ENCODE peak calls at places on chromosomes 13 and 19, in ten cellular contexts. X, L, Q, I, D, O, R, H, S and N are unnamed samples.

GRCh38 chr13:45063261-45063870 is 56.9 kb upstream of the GTF2F2 start:
- DNase-seq in X (no peak), L (no peak), Q (no peak), I (no peak), D (no peak), O (peak; percentile 90), R (no peak), H (no peak), S (no peak), N (no peak)

GRCh38 chr13:48403151-48403631 is 9.7 kb downstream of the LPAR6 start:
- DNase-seq in X (no peak), L (no peak), Q (no peak), I (no peak), D (no peak), O (peak; percentile 62), R (no peak), H (no peak), S (no peak), N (no peak)

GRCh38 chr19:2775556-2776430 is 7.3 kb downstream of the SGTA start:
- DNase-seq in X (peak; percentile 45), L (peak; percentile 73), Q (no peak), I (no peak), D (peak; percentile 54), O (no peak), R (peak; percentile 88), H (no peak), S (peak; percentile 65), N (peak; percentile 40)

GRCh38 chr13:109158383-109158782 is 529.0 kb downstream of the MYO16 start:
- DNase-seq in X (no peak), L (no peak), Q (no peak), I (no peak), D (no peak), O (no peak), R (no peak), H (no peak), S (no peak), N (no peak)

GRCh38 chr19:16660763-16661479 is at the start of gene TMEM38A:
- DNase-seq in X (peak; percentile 51), L (peak; percentile 53), Q (peak; percentile 54), I (no peak), D (peak; percentile 72), O (no peak), R (peak; percentile 92), H (peak; percentile 86), S (peak; percentile 71), N (peak; percentile 66)

GRCh38 chr13:102569488-102569887 is 27.3 kb upstream of the TPP2 start:
- DNase-seq in X (no peak), L (no peak), Q (no peak), I (no peak), D (no peak), O (peak; percentile 63), R (no peak), H (no peak), S (no peak), N (no peak)

GRCh38 chr19:43662487-43662886 is 7.5 kb downstream of the PLAUR start:
- DNase-seq in X (no peak), L (no peak), Q (no peak), I (no peak), D (no peak), O (no peak), R (no peak), H (no peak), S (no peak), N (no peak)

GRCh38 chr19:28727133-28727834 is 485.7 kb downstream of the UQCRFS1 start:
- DNase-seq in X (no peak), L (no peak), Q (peak; percentile 78), I (no peak), D (peak; percentile 19), O (peak; percentile 22), R (peak; percentile 53), H (no peak), S (no peak), N (no peak)

GRCh38 chr13:110425444-110425780 is 118.3 kb downstream of the COL4A2 start:
- DNase-seq in X (no peak), L (no peak), Q (no peak), I (no peak), D (no peak), O (no peak), R (no peak), H (peak; percentile 20), S (no peak), N (no peak)

GRCh38 chr19:3412066-3412465 is 45.7 kb downstream of the NFIC start:
- DNase-seq in X (no peak), L (no peak), Q (no peak), I (no peak), D (no peak), O (no peak), R (no peak), H (no peak), S (no peak), N (no peak)

GRCh38 chr13:73819711-73820110 is 314.5 kb downstream of the KLF12 start:
- DNase-seq in X (no peak), L (no peak), Q (no peak), I (no peak), D (no peak), O (no peak), R (no peak), H (no peak), S (no peak), N (no peak)

GRCh38 chr19:45391346-45391745 is 13.5 kb downstream of the PPP1R13L start:
- DNase-seq in X (no peak), L (peak; percentile 34), Q (no peak), I (no peak), D (no peak), O (no peak), R (no peak), H (no peak), S (no peak), N (no peak)

GRCh38 chr19:29694669-29695627 is 20.1 kb downstream of the C19orf12 start:
- DNase-seq in X (peak; percentile 85), L (peak; percentile 80), Q (peak; percentile 95), I (peak; percentile 50), D (peak; percentile 85), O (peak; percentile 75), R (peak; percentile 95), H (peak; percentile 96), S (peak; percentile 89), N (peak; percentile 69)

DNA sequence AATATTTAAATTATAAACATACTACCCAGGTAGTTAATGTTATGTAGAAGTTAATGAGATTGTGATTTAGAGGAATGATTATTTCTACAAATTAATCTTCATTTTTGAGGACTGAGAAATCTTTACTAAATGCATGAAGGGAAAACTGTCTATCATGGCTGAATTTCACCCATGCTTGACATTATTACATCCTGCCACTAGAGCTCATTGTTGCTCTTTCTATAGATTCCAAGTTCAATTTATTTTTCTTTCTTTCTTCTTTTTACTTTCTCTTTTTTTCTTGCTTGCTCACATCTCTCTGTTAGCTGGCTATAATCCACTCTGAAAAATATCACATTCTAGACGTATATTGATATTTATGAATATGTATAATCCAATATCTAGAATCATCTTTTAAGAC is 505.0 kb upstream of the KLHL1 start:
- DNase-seq in X (no peak), L (peak; percentile 5), Q (no peak), I (no peak), D (no peak), O (no peak), R (no peak), H (no peak), S (no peak), N (no peak)
- TF ChIP-seq CTCF in X (no peak), L (peak; percentile 6), Q (peak; percentile 64), I (no peak), D (no peak), O (no peak), R (no peak), H (no peak), S (no peak), N (no peak)

GRCh38 chr13:49436890-49437289 is 7.0 kb downstream of the CAB39L start:
- DNase-seq in X (peak; percentile 48), L (no peak), Q (no peak), I (peak; percentile 35), D (peak; percentile 30), O (peak; percentile 86), R (no peak), H (no peak), S (no peak), N (no peak)
- TF ChIP-seq CTCF in X (peak; percentile 53), L (no peak), Q (no peak), I (peak; percentile 10), D (peak; percentile 48), O (no peak), R (no peak), H (no peak), S (peak; percentile 23), N (no peak)

GRCh38 chr13:30790592-30790991 is 55.2 kb downstream of the ALOX5AP start:
- DNase-seq in X (no peak), L (no peak), Q (no peak), I (no peak), D (no peak), O (no peak), R (no peak), H (no peak), S (no peak), N (no peak)

GRCh38 chr13:30789360-30789862 is 54.1 kb downstream of the ALOX5AP start:
- DNase-seq in X (no peak), L (no peak), Q (no peak), I (no peak), D (no peak), O (no peak), R (no peak), H (no peak), S (no peak), N (no peak)

GRCh38 chr13:30791354-30791921 is 56.1 kb downstream of the ALOX5AP start:
- DNase-seq in X (peak; percentile 42), L (no peak), Q (peak; percentile 34), I (peak; percentile 74), D (peak; percentile 69), O (peak; percentile 75), R (no peak), H (no peak), S (no peak), N (no peak)

GRCh38 chr13:30796132-30796832 is 60.9 kb downstream of the ALOX5AP start:
- DNase-seq in X (no peak), L (peak; percentile 61), Q (no peak), I (peak; percentile 8), D (no peak), O (peak; percentile 76), R (no peak), H (peak; percentile 76), S (no peak), N (no peak)

GRCh38 chr13:30792257-30793000 is 57.1 kb downstream of the ALOX5AP start:
- DNase-seq in X (peak; percentile 78), L (no peak), Q (peak; percentile 54), I (peak; percentile 95), D (peak; percentile 71), O (peak; percentile 95), R (peak; percentile 80), H (peak; percentile 92), S (peak; percentile 66), N (no peak)
- TF ChIP-seq CTCF in X (peak; percentile 13), L (no peak), Q (no peak), I (peak; percentile 62), D (peak; percentile 38), O (peak; percentile 75), R (peak; percentile 26), H (no peak), S (peak; percentile 35), N (no peak)

DNA sequence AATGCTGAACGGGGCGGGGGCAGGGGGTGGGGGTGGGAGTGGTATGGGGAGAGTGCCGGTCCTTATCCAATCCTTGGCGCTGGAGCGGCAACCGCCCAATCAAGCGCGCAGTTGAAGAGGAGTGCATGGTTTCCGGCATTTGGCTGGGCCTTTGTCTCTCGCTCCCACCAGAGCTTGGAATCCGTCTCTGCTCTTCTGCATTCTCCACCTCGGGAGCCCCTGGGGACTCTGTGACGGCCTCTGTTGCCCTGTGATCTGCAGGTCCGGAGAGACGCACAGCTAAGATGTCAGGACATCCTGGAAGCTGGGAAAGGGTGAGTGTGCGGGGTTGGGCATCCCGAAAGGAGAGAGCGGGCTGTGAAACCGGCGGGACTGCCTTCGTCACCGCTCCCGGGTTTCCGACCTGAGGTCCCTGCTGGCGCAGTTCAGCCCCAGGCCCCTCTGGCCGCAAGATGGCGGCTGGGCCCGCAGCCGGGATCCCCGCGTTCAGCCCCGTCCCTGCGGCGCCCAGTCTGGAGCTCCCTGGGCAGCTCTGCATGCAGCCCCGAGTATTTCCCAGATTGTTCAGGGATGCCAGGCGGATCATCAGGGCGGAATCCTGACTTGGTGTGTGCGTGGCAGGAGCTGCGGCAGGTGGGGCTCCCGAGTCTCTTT is 53.6 kb upstream of the ZNF254 start:
- DNase-seq in X (peak; percentile 89), L (peak; percentile 97), Q (peak; percentile 91), I (peak; percentile 70), D (peak; percentile 87), O (peak; percentile 90), R (peak; percentile 93), H (peak; percentile 97), S (peak; percentile 85), N (peak; percentile 63)
- TF ChIP-seq CTCF in X (no peak), L (no peak), Q (peak; percentile 10), I (no peak), D (no peak), O (no peak), R (peak; percentile 15), H (no peak), S (peak; percentile 8), N (no peak)